ENCODE peak calls at places on chromosomes 7 and 10, in five cellular contexts. P, D, R, M and X are unnamed samples.

GRCh38 chr7:115352375-115352774 is 430.5 kb downstream of the MDFIC start:
- DNase-seq in P (no peak), D (no peak), R (no peak), M (no peak), X (no peak)

GRCh38 chr10:52318822-52319464 is 4.9 kb downstream of the DKK1 start:
- DNase-seq in D (no peak), M (no peak), P (no peak), R (peak), X (no peak)

GRCh38 chr7:37633048-37633447 is 50.5 kb upstream of the GPR141 start:
- DNase-seq in D (no peak), R (no peak), M (no peak), P (no peak), X (no peak)

GRCh38 chr10:80333985-80334384 is 22.6 kb downstream of the DYDC1 start:
- DNase-seq in D (no peak), P (no peak), M (no peak), R (no peak), X (no peak)

GRCh38 chr7:1225462-1226154 is 7.1 kb upstream of the UNCX start:
- DNase-seq in D (no peak), M (peak), P (no peak), R (peak), X (no peak)

GRCh38 chr7:73359306-73359705 is 31.3 kb downstream of the FKBP6 start:
- DNase-seq in P (no peak), M (no peak), R (no peak), D (no peak), X (no peak)

GRCh38 chr10:91860885-91861284 is 48.4 kb downstream of the FGFBP3 start:
- DNase-seq in P (no peak), M (no peak), R (no peak), D (no peak), X (no peak)

GRCh38 chr7:510061-510481 is 9.6 kb downstream of the PDGFA start:
- DNase-seq in R (no peak), P (no peak), D (peak), M (no peak), X (no peak)

GRCh38 chr7:137838706-137839315 is 8.0 kb downstream of the DGKI start:
- DNase-seq in R (no peak), D (no peak), P (no peak), M (no peak), X (no peak)

GRCh38 chr7:68424643-68425297 is 1173.5 kb upstream of the AUTS2 start:
- DNase-seq in P (no peak), D (no peak), R (no peak), M (no peak), X (no peak)

GRCh38 chr7:67918158-67918557 is 921.5 kb downstream of the TYW1 start:
- DNase-seq in P (no peak), M (no peak), R (no peak), D (no peak), X (no peak)

GRCh38 chr10:11036424-11037011 is 18.8 kb downstream of the CELF2 start:
- DNase-seq in D (no peak), R (peak), P (peak), M (no peak), X (no peak)

GRCh38 chr10:114623661-114624294 is 34.3 kb downstream of the ABLIM1 start:
- DNase-seq in M (no peak), R (peak), P (no peak), D (no peak), X (no peak)

GRCh38 chr10:4498763-4499251 is 327.2 kb upstream of the AKR1E2 start:
- DNase-seq in R (no peak), D (no peak), M (no peak), P (peak), X (no peak)

GRCh38 chr7:119545118-119545517 is 727.9 kb upstream of the KCND2 start:
- DNase-seq in M (no peak), R (no peak), P (no peak), D (no peak), X (no peak)

GRCh38 chr7:134690016-134690415 is 43.4 kb downstream of the BPGM start:
- DNase-seq in P (no peak), M (no peak), R (peak), D (no peak), X (no peak)

GRCh38 chr10:14837003-14837755 is 658 bp downstream of the CDNF start:
- DNase-seq in M (no peak), D (no peak), P (no peak), R (no peak), X (peak)